ENCODE peak calls at places on chromosomes 5 and 9, in nine cellular contexts. I is AG10803, N is fibroblast of lung, Q is cardiac muscle cell, J is Peyer's patch, A is cardiac fibroblast, Y is GM12865, E is IMR-90, X is GM06990. Z is an unnamed sample.

GRCh38 chr9:36318212-36318802 is 60.1 kb upstream of the GNE start:
- DNase-seq in A (no peak), E (no peak), I (no peak), J (no peak), N (no peak), Y (no peak), Q (no peak), X (no peak), Z (no peak)

GRCh38 chr5:160047362-160047761 is 38.4 kb downstream of the TTC1 start:
- DNase-seq in X (no peak), J (no peak), N (no peak), Q (no peak), I (peak), A (no peak), Y (no peak), E (no peak), Z (no peak)

GRCh38 chr9:16223074-16223871 is 647.2 kb downstream of the BNC2 start:
- DNase-seq in Q (no peak), J (no peak), A (no peak), I (no peak), E (no peak), X (no peak), Y (no peak), N (peak), Z (no peak)

GRCh38 chr9:129263836-129264235 is 85.8 kb upstream of the IER5L start:
- DNase-seq in I (no peak), N (no peak), A (no peak), X (no peak), Q (no peak), Y (no peak), E (no peak), J (no peak), Z (no peak)

GRCh38 chr9:108885643-108886348 is 23.7 kb downstream of the ACTL7A start:
- DNase-seq in J (no peak), Y (peak), X (peak), E (peak), I (peak), A (peak), N (peak), Q (peak), Z (peak)

GRCh38 chr5:152349683-152350526 is 55.2 kb downstream of the NMUR2 start:
- DNase-seq in I (peak), J (no peak), N (peak), E (peak), Q (peak), A (peak), Y (peak), X (no peak), Z (no peak)

GRCh38 chr9:88307136-88307535 is 81.1 kb upstream of the SPIN1 start:
- DNase-seq in N (no peak), Q (no peak), A (no peak), I (no peak), J (no peak), E (no peak), Y (no peak), X (no peak), Z (no peak)

GRCh38 chr5:67234671-67235176 is 38.1 kb upstream of the CD180 start:
- DNase-seq in N (peak), A (peak), Y (no peak), E (peak), Q (no peak), J (no peak), I (peak), X (no peak), Z (no peak)

GRCh38 chr5:6504677-6505414 is 56.2 kb downstream of the UBE2QL1 start:
- DNase-seq in Q (no peak), J (no peak), E (peak), N (no peak), Y (no peak), I (peak), A (no peak), X (no peak), Z (no peak)

DNA sequence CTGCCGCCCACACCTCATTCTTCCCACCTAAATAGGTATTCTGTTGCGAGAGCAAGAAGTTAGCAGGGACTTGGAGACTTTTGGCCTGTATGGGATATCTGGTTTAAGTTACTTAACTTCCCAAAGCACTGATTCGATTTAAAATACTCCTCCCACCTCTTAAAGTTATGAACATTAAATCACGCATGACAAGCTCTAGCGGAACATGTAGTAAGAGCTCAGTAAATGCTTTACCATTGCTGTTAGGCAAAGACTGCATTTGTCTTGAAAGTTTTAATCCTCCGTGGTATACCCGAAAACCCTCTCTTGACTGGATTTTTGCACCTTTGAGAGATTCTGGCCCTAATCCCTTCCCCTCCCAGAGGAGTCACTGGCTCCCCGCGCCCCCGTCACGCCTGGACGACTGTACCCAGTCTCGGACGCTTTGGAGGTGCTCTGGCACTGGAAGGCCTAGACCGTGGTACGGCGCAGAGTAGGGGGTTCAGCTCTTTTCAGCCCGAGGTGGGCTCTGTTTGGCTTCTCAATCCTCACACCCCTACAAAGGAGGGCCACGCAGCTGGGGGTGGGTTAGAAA is 4.4 kb downstream of the GDNF start:
- DNase-seq in N (no peak), E (no peak), J (no peak), I (no peak), A (peak), X (no peak), Q (no peak), Y (no peak), Z (no peak)
- H3K4me3 ChIP-seq in N (no peak), E (no peak), J (no peak), I (peak), A (peak), X (no peak), Q (no peak), Y (no peak), Z (no peak)

DNA sequence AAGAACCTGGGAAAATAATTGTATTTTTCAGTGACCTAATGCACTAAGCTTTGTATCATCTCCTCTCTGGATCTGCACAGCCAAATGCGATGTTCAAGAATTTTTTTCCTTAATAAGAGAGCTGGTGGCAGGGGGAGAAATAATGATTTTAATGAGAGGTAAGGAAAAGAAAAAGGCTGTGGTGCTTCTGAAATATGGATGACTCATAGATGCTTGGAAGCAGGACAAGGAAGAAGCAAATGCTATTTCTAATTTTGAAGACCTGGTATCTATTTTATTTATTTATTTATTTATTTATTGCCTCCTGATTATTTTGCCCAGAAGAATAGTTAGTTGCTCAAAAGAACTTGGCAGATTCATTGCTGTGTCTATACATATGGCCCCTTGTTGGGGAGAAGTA is 7.1 kb downstream of the PPP3R2 start:
- DNase-seq in Q (no peak), N (no peak), I (peak), X (no peak), Y (no peak), A (peak), E (peak), J (no peak), Z (no peak)
- TF ChIP-seq CTCF in Q (no peak), N (no peak), I (no peak), X (no peak), Y (no peak), A (no peak), E (no peak), J (no peak), Z (no peak)

DNA sequence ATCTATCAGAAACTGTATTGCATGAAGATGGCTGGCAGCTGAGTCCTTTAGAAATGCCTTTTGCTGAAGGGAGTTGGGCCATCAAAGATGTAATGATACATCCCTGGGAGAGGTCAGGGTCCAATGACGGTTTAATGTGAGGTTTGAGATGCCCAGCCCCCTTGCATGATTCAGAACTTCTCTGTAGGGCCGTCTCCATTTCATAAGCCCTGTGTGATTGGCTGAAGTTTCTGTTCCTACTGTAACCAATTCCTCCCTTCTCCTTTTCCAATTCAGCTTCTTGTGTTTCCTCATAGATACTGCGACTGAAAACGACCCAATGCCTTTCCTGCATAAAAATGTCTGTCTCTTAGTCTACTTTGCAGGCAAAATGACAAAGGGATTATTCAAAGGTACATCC is 47.9 kb upstream of the ST8SIA4 start:
- DNase-seq in Q (no peak), X (no peak), J (no peak), Y (no peak), A (no peak), E (no peak), N (no peak), I (no peak), Z (no peak)
- H3K4me3 ChIP-seq in Q (no peak), X (no peak), J (no peak), Y (no peak), A (no peak), E (no peak), N (no peak), I (no peak), Z (no peak)

GRCh38 chr9:133665535-133665934 is 29.4 kb downstream of the DBH start:
- DNase-seq in E (no peak), A (no peak), I (no peak), X (no peak), Q (no peak), N (no peak), J (no peak), Y (no peak), Z (no peak)

GRCh38 chr9:133669402-133669801 is 33.2 kb downstream of the DBH start:
- DNase-seq in X (no peak), E (no peak), Y (no peak), I (no peak), J (no peak), N (no peak), Q (no peak), A (no peak), Z (no peak)

GRCh38 chr9:133666387-133666786 is 30.2 kb downstream of the DBH start:
- DNase-seq in I (no peak), X (no peak), N (no peak), A (no peak), Y (no peak), E (no peak), J (no peak), Q (no peak), Z (no peak)

GRCh38 chr9:133666845-133667244 is 30.7 kb downstream of the DBH start:
- DNase-seq in N (no peak), Q (no peak), J (no peak), A (no peak), Y (no peak), I (no peak), E (no peak), X (no peak), Z (no peak)

DNA sequence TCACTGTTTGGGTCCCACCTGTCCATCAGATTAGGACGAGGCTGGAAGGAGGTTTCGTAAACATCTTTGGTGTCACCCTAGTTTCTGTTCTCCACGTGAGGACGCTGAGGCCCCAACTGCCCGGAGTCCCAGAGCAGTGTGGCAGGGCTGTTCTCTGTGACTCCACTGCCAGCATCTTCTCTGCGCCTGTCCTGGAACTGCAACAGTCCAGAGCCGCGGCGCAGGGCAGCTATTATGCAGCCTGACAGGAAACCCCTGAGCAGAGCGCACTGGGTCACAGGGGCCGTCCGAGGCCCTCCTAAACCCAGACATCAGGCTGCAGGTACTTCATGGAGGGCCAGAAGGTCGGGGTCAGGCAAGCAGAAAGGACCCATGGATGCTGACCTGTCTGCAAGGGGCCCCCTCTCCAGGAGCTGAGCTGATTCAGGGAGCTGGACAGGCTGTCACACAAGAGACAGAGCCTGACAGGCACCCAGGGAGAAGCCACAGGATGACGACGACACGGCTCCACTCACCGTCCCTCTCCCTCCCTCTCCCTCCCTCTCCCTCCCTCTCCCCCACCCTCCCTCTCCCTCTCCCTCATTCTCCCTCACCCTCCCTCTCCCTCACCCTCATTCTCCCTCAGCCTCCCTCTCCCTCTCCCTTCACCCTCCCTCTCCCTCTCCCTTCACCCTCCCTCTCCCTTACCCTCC is 31.7 kb downstream of the DBH start:
- DNase-seq in Q (no peak), X (no peak), A (no peak), J (no peak), N (no peak), Y (no peak), I (no peak), E (no peak), Z (no peak)
- TF ChIP-seq CTCF in Q (no peak), X (no peak), A (no peak), J (no peak), N (no peak), Y (no peak), I (no peak), E (no peak), Z (no peak)

GRCh38 chr5:172643392-172643871 is 2.4 kb downstream of the NEURL1B start:
- DNase-seq in I (no peak), X (no peak), N (no peak), E (no peak), J (no peak), Q (no peak), A (no peak), Y (no peak), Z (no peak)

GRCh38 chr5:172641359-172642045 is 439 bp downstream of the NEURL1B start:
- DNase-seq in J (no peak), Q (peak), Y (no peak), E (no peak), N (no peak), A (no peak), I (no peak), X (peak), Z (no peak)

GRCh38 chr5:172642046-172642409 is 965 bp downstream of the NEURL1B start:
- DNase-seq in Q (peak), A (no peak), N (no peak), Y (no peak), E (peak), X (no peak), J (no peak), I (no peak), Z (no peak)

GRCh38 chr5:172642926-172643325 is 1.9 kb downstream of the NEURL1B start:
- DNase-seq in N (no peak), X (no peak), Y (no peak), A (no peak), E (no peak), J (no peak), Q (no peak), I (no peak), Z (no peak)

GRCh38 chr5:172642511-172642910 is 1.4 kb downstream of the NEURL1B start:
- DNase-seq in E (peak), I (no peak), J (no peak), A (no peak), N (no peak), Y (no peak), Q (no peak), X (no peak), Z (no peak)
- H3K4me3 ChIP-seq in E (no peak), I (no peak), J (no peak), A (no peak), N (no peak), Y (no peak), Q (peak), X (no peak), Z (no peak)

DNA sequence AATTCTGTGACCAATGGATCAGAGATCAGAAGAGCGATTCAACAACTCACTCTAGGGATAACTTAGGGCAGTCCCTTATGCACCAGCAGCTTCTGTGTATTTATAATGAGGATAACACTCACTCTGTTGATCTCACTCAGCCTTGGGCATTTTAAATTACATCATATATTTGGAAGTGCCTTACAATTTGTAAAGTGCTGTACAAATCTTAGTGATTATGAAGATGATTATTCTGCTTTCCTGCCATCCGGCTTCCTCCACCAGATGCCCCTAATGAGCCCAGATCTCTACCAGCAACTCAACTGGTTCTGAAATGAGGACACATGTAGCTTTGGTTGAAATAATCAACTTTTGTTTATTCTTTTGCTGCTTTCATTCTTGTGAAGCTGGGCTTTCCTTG is 105.3 kb downstream of the PCSK1 start:
- DNase-seq in Y (no peak), X (no peak), J (no peak), N (no peak), E (peak), Q (no peak), I (no peak), A (no peak), Z (no peak)
- TF ChIP-seq CTCF in Y (no peak), X (no peak), J (no peak), N (peak), E (no peak), Q (no peak), I (no peak), A (no peak), Z (peak)

GRCh38 chr5:154849791-154850201 is 607 bp downstream of the FAXDC2 start:
- DNase-seq in I (peak), Y (no peak), N (peak), E (peak), Q (no peak), A (peak), J (no peak), X (no peak), Z (peak)
- H3K4me3 ChIP-seq in I (peak), Y (no peak), N (peak), E (peak), Q (peak), A (peak), J (peak), X (no peak), Z (peak)

DNA sequence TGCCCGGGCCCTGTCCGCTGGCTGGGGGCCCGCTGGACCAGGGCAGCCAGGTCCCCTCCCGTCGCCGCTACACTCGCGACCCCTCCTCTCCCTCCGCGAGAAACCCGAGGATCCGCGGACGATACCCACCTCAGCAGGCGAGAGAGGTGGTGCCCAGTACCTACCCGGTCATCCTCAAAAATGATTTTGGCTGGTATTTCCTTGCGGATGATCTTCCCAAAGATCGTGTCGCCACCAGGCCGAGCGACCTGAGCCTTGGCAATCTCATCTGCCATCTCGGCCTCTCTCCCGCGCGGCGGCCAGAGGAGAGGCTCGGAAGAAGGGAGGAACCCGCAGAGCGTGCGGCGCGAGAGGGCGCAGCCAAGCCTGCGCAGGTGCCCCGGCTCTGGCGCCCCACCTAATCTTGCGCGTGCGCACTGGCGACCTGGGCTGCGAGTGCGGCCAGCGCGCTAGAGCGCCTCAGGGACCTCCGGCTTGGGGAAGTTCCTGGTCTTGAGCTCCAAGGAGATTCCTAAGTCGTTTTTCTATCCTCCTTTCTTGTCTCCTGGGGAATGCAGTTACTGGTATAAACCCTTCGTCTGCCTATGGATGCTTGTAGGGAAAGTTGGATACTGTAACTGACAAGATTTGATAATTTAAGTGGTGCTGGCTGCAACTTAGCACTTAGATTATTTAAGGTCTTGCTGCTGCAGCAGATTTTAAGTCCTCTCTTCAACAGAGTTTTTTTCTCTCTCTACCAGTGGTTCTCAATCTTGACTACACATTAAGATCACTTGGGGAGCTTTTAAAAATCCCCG is at the start of gene HINT1:
- DNase-seq in E (peak), Q (peak), X (peak), Y (peak), I (peak), A (peak), J (peak), N (peak), Z (peak)
- TF ChIP-seq CTCF in E (peak), Q (peak), X (peak), Y (peak), I (peak), A (no peak), J (peak), N (peak), Z (no peak)

GRCh38 chr5:86572825-86573224 is 44.9 kb upstream of the COX7C start:
- DNase-seq in I (no peak), Y (no peak), E (no peak), N (no peak), Q (no peak), J (no peak), A (no peak), X (no peak), Z (no peak)

GRCh38 chr5:86565197-86565789 is 52.4 kb upstream of the COX7C start:
- DNase-seq in X (no peak), E (no peak), Q (no peak), A (no peak), Y (no peak), J (no peak), N (no peak), I (no peak), Z (no peak)

DNA sequence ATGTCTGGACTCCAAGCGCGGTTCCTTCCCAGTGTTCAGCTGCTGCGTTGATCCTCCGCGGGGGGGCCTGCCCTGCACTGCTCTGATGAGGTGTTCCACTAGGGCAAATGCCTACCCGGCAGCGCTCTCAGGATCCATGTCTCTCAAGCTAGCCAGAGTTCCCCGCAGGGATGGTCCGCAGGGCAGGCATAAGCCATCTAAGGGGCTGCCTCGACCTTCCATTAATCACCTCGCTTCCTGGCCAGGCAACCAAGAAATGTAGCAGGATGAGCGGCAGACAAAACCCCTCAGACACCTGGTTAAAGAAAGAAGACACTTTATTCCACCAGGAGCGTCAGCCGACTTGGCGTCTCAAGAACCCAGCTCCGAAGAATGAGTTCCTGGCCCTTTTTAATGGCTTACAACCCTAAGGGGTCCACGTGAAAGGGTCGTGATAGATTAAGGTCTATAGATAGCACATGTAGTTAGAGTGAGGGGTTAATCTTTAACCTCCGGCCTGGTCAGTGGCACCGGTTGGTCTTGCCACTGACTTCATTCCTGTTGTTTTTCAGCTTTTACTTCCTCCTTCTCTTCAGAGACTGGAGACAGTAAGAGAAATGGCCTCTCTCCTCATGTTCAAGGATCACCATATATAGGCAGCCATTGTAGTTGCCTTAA is 47.2 kb upstream of the COX7C start:
- DNase-seq in Q (no peak), A (no peak), X (peak), J (no peak), E (no peak), Y (no peak), N (no peak), I (no peak), Z (no peak)
- H3K4me3 ChIP-seq in Q (no peak), A (no peak), X (no peak), J (no peak), E (no peak), Y (no peak), N (no peak), I (no peak), Z (peak)